ENCODE peak calls at places on chromosome 10, in four cellular contexts. U, V, I and F are unnamed samples.

GRCh38 chr10:121088524-121088923 is 237.4 kb downstream of the WDR11 start:
- DNase-seq in U (no peak), V (no peak), I (no peak), F (no peak)

GRCh38 chr10:84783909-84784308 is 455.5 kb downstream of the CCSER2 start:
- DNase-seq in U (no peak), V (no peak), I (no peak), F (no peak)

GRCh38 chr10:86635402-86635801 is 18.9 kb upstream of the OPN4 start:
- DNase-seq in U (no peak), V (no peak), I (no peak), F (no peak)

GRCh38 chr10:133224861-133225366 is 5.1 kb upstream of the UTF1 start:
- DNase-seq in U (no peak), V (no peak), I (no peak), F (no peak)

GRCh38 chr10:24552346-24553016 is 171.2 kb downstream of the ARHGAP21 start:
- DNase-seq in U (peak), V (peak), I (no peak), F (no peak)

GRCh38 chr10:121851791-121852190 is 76.0 kb downstream of the ATE1 start:
- DNase-seq in U (no peak), V (peak), I (no peak), F (no peak)

GRCh38 chr10:74743401-74743800 is 83.0 kb upstream of the KAT6B start:
- DNase-seq in U (no peak), V (no peak), I (no peak), F (no peak)

GRCh38 chr10:90885176-90885575 is 13.4 kb downstream of the RPP30 start:
- DNase-seq in U (no peak), V (no peak), I (no peak), F (no peak)

GRCh38 chr10:110456523-110457091 is 41.1 kb upstream of the DUSP5 start:
- DNase-seq in U (no peak), V (no peak), I (no peak), F (no peak)

GRCh38 chr10:7264313-7264741 is 146.5 kb downstream of the SFMBT2 start:
- DNase-seq in U (no peak), V (no peak), I (no peak), F (no peak)

GRCh38 chr10:95480102-95480900 is 80.9 kb downstream of the SORBS1 start:
- DNase-seq in U (no peak), V (no peak), I (no peak), F (no peak)

DNA sequence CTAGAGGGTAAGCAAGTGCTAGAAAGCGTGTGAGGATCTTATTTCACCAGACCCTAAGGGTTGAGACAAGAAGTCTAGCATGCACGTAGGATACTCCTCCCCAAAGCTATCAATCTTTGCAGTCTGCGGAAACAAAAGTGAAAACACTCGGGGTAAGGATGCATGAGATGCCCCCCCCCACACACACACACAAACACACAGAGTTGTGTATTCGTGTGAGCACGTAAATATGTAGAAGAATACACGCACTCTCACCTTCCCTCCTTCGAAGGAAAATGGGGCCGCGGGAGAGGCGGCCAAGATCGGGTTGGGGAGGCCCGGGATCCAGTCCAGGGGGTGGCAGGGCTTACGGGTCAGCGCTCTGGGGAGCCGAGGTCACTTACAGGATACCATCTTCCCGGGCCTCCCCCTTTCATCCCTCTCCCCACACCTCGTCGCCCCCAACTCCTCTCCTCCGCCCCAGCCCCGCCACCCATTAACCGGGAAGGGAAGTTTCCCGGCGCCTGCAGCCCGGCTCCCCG is 440 bp downstream of the CUL2 start:
- DNase-seq in U (peak), V (no peak), I (no peak), F (peak)
- TF ChIP-seq CTCF in U (no peak), V (no peak), I (no peak), F (no peak)

GRCh38 chr10:128632694-128633093 is 506.5 kb upstream of the MKI67 start:
- DNase-seq in U (no peak), V (no peak), I (no peak), F (no peak)

GRCh38 chr10:128633864-128634541 is 507.8 kb upstream of the MKI67 start:
- DNase-seq in U (no peak), V (no peak), I (no peak), F (no peak)

GRCh38 chr10:128630787-128631252 is 504.6 kb upstream of the MKI67 start:
- DNase-seq in U (no peak), V (no peak), I (no peak), F (no peak)

GRCh38 chr10:128629111-128630096 is 503.2 kb upstream of the MKI67 start:
- DNase-seq in U (no peak), V (no peak), I (no peak), F (no peak)

DNA sequence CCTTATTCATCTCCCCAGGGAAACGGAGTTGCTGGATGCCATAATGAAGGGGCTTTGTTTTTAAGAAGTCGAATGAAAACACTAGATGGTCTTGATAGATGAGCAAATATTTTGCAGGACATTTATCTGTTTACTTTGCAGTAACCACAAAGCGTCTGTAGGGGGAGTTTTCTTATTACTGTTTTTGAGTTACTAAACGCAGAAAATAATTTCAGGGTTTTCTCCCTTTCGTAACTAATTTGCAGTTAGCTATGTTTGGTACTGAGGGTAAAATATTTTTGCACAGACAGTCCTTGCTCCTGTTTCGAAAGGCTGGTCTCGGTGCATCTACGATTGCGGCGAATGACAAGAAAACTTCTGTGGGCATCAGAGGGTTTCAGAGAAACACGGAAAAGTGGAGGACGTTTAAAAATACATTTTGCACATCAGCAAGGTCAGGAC is 505.6 kb upstream of the MKI67 start:
- DNase-seq in U (peak), V (no peak), I (no peak), F (peak)
- TF ChIP-seq CTCF in U (peak), V (no peak), I (peak), F (peak)

GRCh38 chr10:61612451-61612850 is 50.3 kb upstream of the CABCOCO1 start:
- DNase-seq in U (no peak), V (no peak), I (no peak), F (no peak)
- TF ChIP-seq CTCF in U (no peak), V (no peak), I (no peak), F (no peak)

DNA sequence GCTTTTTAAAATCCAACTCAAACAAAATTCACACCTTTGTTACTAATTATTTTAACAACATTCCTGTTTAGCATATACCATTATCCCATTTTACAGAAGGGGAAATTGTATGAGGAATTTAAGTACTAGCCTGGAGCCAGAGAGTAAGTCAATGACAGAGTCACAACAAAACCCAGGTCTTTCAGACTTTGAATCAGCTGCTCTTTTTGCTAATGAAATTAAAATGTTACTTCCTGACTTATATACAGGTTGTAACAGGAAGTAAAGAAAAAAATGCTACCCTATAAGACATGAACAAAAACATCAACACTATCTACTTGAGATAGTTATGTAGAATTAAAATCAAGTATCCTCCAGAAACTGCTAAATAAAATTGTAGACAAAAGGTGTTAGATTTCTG is 82.6 kb upstream of the ASAH2 start:
- DNase-seq in U (no peak), V (no peak), I (no peak), F (no peak)
- TF ChIP-seq CTCF in U (no peak), V (no peak), I (no peak), F (no peak)

GRCh38 chr10:129932182-129932581 is 31.9 kb downstream of the EBF3 start:
- DNase-seq in U (no peak), V (no peak), I (no peak), F (no peak)

GRCh38 chr10:129935102-129935860 is 28.8 kb downstream of the EBF3 start:
- DNase-seq in U (no peak), V (no peak), I (peak), F (no peak)

GRCh38 chr10:129934196-129934925 is 29.7 kb downstream of the EBF3 start:
- DNase-seq in U (no peak), V (no peak), I (peak), F (no peak)

GRCh38 chr10:129932996-129933395 is 31.1 kb downstream of the EBF3 start:
- DNase-seq in U (no peak), V (no peak), I (peak), F (no peak)

GRCh38 chr10:129933456-129934092 is 30.5 kb downstream of the EBF3 start:
- DNase-seq in U (no peak), V (no peak), I (peak), F (no peak)
- TF ChIP-seq CTCF in U (no peak), V (no peak), I (no peak), F (no peak)

DNA sequence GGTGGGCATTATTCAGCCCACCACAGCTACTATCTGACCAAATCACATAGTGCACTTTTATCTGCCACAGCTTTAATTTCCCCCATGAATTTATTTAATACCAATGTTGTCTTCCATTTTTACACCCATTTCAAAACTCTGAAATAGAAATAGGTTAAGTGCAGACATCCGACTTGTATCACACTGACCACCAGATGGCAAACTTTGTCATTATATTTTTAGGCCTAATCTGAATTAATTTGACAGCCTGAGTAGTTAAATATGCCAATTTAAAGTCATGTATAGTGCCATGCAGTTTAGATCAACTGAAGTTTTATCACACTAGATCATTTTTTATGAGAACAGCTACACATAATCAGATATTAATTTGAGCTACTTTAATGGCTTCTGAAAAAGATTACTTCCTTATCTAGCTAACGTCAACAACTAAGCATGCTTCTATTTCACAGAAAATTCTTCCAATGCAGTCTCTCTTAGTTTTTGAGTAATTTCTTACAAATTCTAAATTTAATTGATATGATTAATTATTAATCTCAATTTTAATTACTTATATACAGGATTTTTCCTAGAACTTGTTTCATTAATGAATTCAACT is 566.4 kb downstream of the GFRA1 start:
- DNase-seq in U (peak), V (no peak), I (no peak), F (no peak)
- TF ChIP-seq CTCF in U (peak), V (peak), I (no peak), F (peak)

GRCh38 chr10:123502983-123503382 is 163.2 kb upstream of the GPR26 start:
- DNase-seq in U (peak), V (no peak), I (no peak), F (peak)
- TF ChIP-seq CTCF in U (peak), V (no peak), I (no peak), F (peak)

GRCh38 chr10:101060951-101061813 is 607 bp upstream of the KAZALD1 start:
- DNase-seq in U (peak), V (peak), I (peak), F (peak)
- TF ChIP-seq CTCF in U (no peak), V (no peak), I (no peak), F (no peak)

GRCh38 chr10:21171197-21171935 is 274.3 kb upstream of the NEBL start:
- DNase-seq in U (peak), V (no peak), I (no peak), F (no peak)
- TF ChIP-seq CTCF in U (peak), V (no peak), I (no peak), F (no peak)